ENCODE peak calls at places on chromosomes 4 and X, in four cellular contexts. C is GM12891, X is small intestine, I is Calu3. J is an unnamed sample.
A peak's percentile ranks its signal among the peaks of the same experiment; 100 is the strongest.

GRCh38 chr4:94995684-94996394 is 238.1 kb downstream of the BMPR1B start:
- DNase-seq in C (no peak), X (no peak), I (no peak), J (no peak)

GRCh38 chr4:65669981-65670330 is 333 bp downstream of the EPHA5 start:
- DNase-seq in C (no peak), X (no peak), I (no peak), J (no peak)

GRCh38 chr4:140887467-140887866 is 131.3 kb upstream of the TBC1D9 start:
- DNase-seq in C (no peak), X (no peak), I (no peak), J (no peak)

GRCh38 chr4:38728651-38729141 is 54.1 kb downstream of the TLR10 start:
- DNase-seq in C (no peak), X (peak; percentile 97), I (peak; percentile 80), J (peak; percentile 25)

GRCh38 chr4:1196421-1197183 is 24.2 kb upstream of the SPON2 start:
- DNase-seq in C (peak; percentile 8), X (no peak), I (no peak), J (no peak)

GRCh38 chr4:52925531-52925968 is 63.4 kb downstream of the RASL11B start:
- DNase-seq in C (no peak), X (no peak), I (no peak), J (no peak)

GRCh38 chrX:63784346-63784901 is 590 bp downstream of the ARHGEF9 start:
- DNase-seq in C (no peak), X (peak; percentile 26), I (no peak), J (no peak)

GRCh38 chrX:150696264-150696789 is 3.1 kb downstream of the MTMR1 start:
- DNase-seq in C (no peak), X (no peak), I (no peak), J (no peak)

GRCh38 chr4:151039733-151040132 is 24.6 kb upstream of the LRBA start:
- DNase-seq in C (no peak), X (no peak), I (no peak), J (no peak)

GRCh38 chr4:48910511-48910910 is 3.9 kb upstream of the OCIAD2 start:
- DNase-seq in C (no peak), X (no peak), I (no peak), J (no peak)

GRCh38 chr4:87354168-87355102 is 31.8 kb upstream of the HSD17B13 start:
- DNase-seq in C (no peak), X (no peak), I (no peak), J (no peak)

GRCh38 chr4:139958738-139959096 is 195.3 kb downstream of the MAML3 start:
- DNase-seq in C (no peak), X (no peak), I (no peak), J (no peak)

GRCh38 chrX:151984328-151984727 is 9.9 kb upstream of the GABRE start:
- DNase-seq in C (no peak), X (no peak), I (peak; percentile 25), J (no peak)

GRCh38 chrX:1751781-1752180 is 136.9 kb downstream of the ASMT start:
- DNase-seq in C (no peak), X (no peak), I (no peak), J (no peak)

GRCh38 chrX:41703574-41704029 is 14.8 kb downstream of the GPR34 start:
- DNase-seq in C (no peak), X (no peak), I (no peak), J (no peak)

GRCh38 chrX:140713174-140713539 is 3.6 kb downstream of the LINC00632 start:
- DNase-seq in C (no peak), X (no peak), I (no peak), J (no peak)

GRCh38 chr4:38490753-38491446 is 173.1 kb upstream of the KLF3 start:
- DNase-seq in C (no peak), X (peak; percentile 77), I (no peak), J (peak; percentile 42)

GRCh38 chrX:123263246-123263757 is 79.2 kb downstream of the GRIA3 start:
- DNase-seq in C (no peak), X (no peak), I (no peak), J (no peak)

GRCh38 chrX:10828640-10829039 is 208.3 kb upstream of the MID1 start:
- DNase-seq in C (no peak), X (peak; percentile 16), I (peak; percentile 10), J (no peak)

GRCh38 chrX:140354431-140355120 is 150.3 kb downstream of the SOX3 start:
- DNase-seq in C (no peak), X (no peak), I (no peak), J (no peak)

GRCh38 chr4:36676139-36677050 is 395.0 kb downstream of the DTHD1 start:
- DNase-seq in C (no peak), X (peak; percentile 0), I (no peak), J (no peak)

GRCh38 chrX:31487946-31488345 is 416.1 kb upstream of the FTHL17 start:
- DNase-seq in C (no peak), X (no peak), I (no peak), J (no peak)

GRCh38 chr4:9771069-9771468 is 10.4 kb upstream of the DRD5 start:
- DNase-seq in C (no peak), X (no peak), I (no peak), J (no peak)

GRCh38 chr4:153212755-153213154 is 8.5 kb downstream of the TRIM2 start:
- DNase-seq in C (no peak), X (no peak), I (no peak), J (no peak)

GRCh38 chr4:83197555-83198235 is 83.2 kb upstream of the PLAC8 start:
- DNase-seq in C (no peak), X (peak; percentile 83), I (no peak), J (no peak)

GRCh38 chr4:114654607-114655006 is 56.0 kb downstream of the UGT8 start:
- DNase-seq in C (no peak), X (peak; percentile 50), I (no peak), J (no peak)

GRCh38 chr4:119897260-119897659 is 169.4 kb downstream of the MAD2L1 start:
- DNase-seq in C (no peak), X (no peak), I (no peak), J (no peak)

GRCh38 chr4:12360391-12360790 is 931.7 kb upstream of the HS3ST1 start:
- DNase-seq in C (no peak), X (no peak), I (no peak), J (no peak)

GRCh38 chr4:173399016-173399415 is at the start of gene SCRG1:
- DNase-seq in C (no peak), X (no peak), I (no peak), J (no peak)

GRCh38 chrX:66021758-66022741 is 17.8 kb downstream of the VSIG4 start:
- DNase-seq in C (no peak), X (no peak), I (no peak), J (no peak)

GRCh38 chrX:6849711-6850415 is 297.6 kb upstream of the STS start:
- DNase-seq in C (no peak), X (no peak), I (no peak), J (no peak)

GRCh38 chr4:184450045-184450444 is 24.3 kb downstream of the IRF2 start:
- DNase-seq in C (no peak), X (no peak), I (no peak), J (no peak)

GRCh38 chr4:139892973-139893736 is 227.5 kb downstream of the MGST2 start:
- DNase-seq in C (no peak), X (no peak), I (no peak), J (no peak)

GRCh38 chr4:41880840-41881831 is 54.1 kb upstream of the TMEM33 start:
- DNase-seq in C (no peak), X (no peak), I (no peak), J (no peak)

GRCh38 chr4:80331693-80332092 is 3.8 kb upstream of the CFAP299 start:
- DNase-seq in C (no peak), X (no peak), I (no peak), J (no peak)